ENCODE peak calls at places on chromosome 7, in eight cellular contexts. E is left ventricle myocardium inferior, I is RCC 7860, X is brain microvascular endothelial cell, D is left lobe of liver, B is cardiac fibroblast, N is NAMALWA, H is MM.1S. M is an unnamed sample.

GRCh38 chr7:70833726-70834125 is 298.2 kb upstream of the GALNT17 start:
- DNase-seq in E (no peak), I (peak; percentile 44), X (peak; percentile 82), D (no peak), B (peak; percentile 85), N (no peak), H (no peak), M (no peak)

GRCh38 chr7:19284596-19285300 is 139.5 kb upstream of the FERD3L start:
- DNase-seq in E (no peak), I (no peak), X (no peak), D (no peak), B (peak; percentile 86), N (no peak), H (no peak), M (no peak)

GRCh38 chr7:26292768-26293560 is 1.3 kb downstream of the SNX10 start:
- DNase-seq in E (no peak), I (no peak), X (no peak), D (peak; percentile 76), B (no peak), N (peak; percentile 46), H (no peak), M (no peak)

GRCh38 chr7:148650232-148650858 is 48.4 kb upstream of the CUL1 start:
- DNase-seq in E (no peak), I (peak; percentile 76), X (no peak), D (no peak), B (peak; percentile 72), N (no peak), H (no peak), M (no peak)

GRCh38 chr7:135188298-135188984 is 17.9 kb upstream of the CYREN start:
- DNase-seq in E (no peak), I (no peak), X (no peak), D (peak; percentile 40), B (peak; percentile 30), N (no peak), H (no peak), M (no peak)

GRCh38 chr7:32062150-32062549 is 8.1 kb downstream of the PDE1C start:
- DNase-seq in E (no peak), I (no peak), X (no peak), D (no peak), B (peak; percentile 43), N (peak; percentile 58), H (no peak), M (no peak)

GRCh38 chr7:114944742-114945625 is 23.1 kb downstream of the MDFIC start:
- DNase-seq in E (peak; percentile 73), I (no peak), X (peak; percentile 90), D (no peak), B (peak; percentile 87), N (no peak), H (no peak), M (no peak)

GRCh38 chr7:139043823-139044812 is 8.3 kb upstream of the ZC3HAV1L start:
- DNase-seq in E (no peak), I (no peak), X (no peak), D (no peak), B (no peak), N (no peak), H (no peak), M (no peak)

M was measured in KG1.